ENCODE peak calls at places on chromosomes 7 and 10, in six cellular contexts. One of them, this sample, is unnamed.

GRCh38 chr10:18008989-18009388 is 57.3 kb downstream of the SLC39A12 start:
- DNase-seq in BE2C: no peak
- DNase-seq in body of pancreas: no peak
- DNase-seq in upper lobe of right lung: no peak
- DNase-seq in neural progenitor cell: no peak
- DNase-seq in mammary epithelial cell: no peak
- DNase-seq in this sample: no peak

GRCh38 chr7:155998328-155998691 is 186.0 kb upstream of the SHH start:
- DNase-seq in upper lobe of right lung: peak; percentile 55
- DNase-seq in mammary epithelial cell: no peak
- DNase-seq in BE2C: no peak
- DNase-seq in neural progenitor cell: no peak
- DNase-seq in body of pancreas: no peak
- DNase-seq in this sample: peak; percentile 27

GRCh38 chr7:2477447-2478386 is 1.5 kb upstream of the GRIFIN start:
- DNase-seq in body of pancreas: peak; percentile 68
- DNase-seq in mammary epithelial cell: peak; percentile 35
- DNase-seq in upper lobe of right lung: peak; percentile 85
- DNase-seq in neural progenitor cell: peak; percentile 88
- DNase-seq in BE2C: peak; percentile 86
- DNase-seq in this sample: peak; percentile 20

GRCh38 chr10:95183451-95184230 is 10.4 kb upstream of the ACSM6 start:
- DNase-seq in BE2C: peak; percentile 89
- DNase-seq in upper lobe of right lung: peak; percentile 96
- DNase-seq in body of pancreas: peak; percentile 91
- DNase-seq in neural progenitor cell: peak; percentile 94
- DNase-seq in mammary epithelial cell: peak; percentile 70
- DNase-seq in this sample: peak; percentile 59

GRCh38 chr10:80443531-80443974 is 10.6 kb upstream of the TSPAN14 start:
- DNase-seq in upper lobe of right lung: no peak
- DNase-seq in neural progenitor cell: no peak
- DNase-seq in body of pancreas: peak; percentile 60
- DNase-seq in BE2C: peak; percentile 58
- DNase-seq in mammary epithelial cell: no peak
- DNase-seq in this sample: no peak

GRCh38 chr10:74000892-74001669 is 3.2 kb downstream of the VCL start:
- DNase-seq in mammary epithelial cell: no peak
- DNase-seq in body of pancreas: no peak
- DNase-seq in neural progenitor cell: no peak
- DNase-seq in upper lobe of right lung: no peak
- DNase-seq in BE2C: no peak
- DNase-seq in this sample: no peak

GRCh38 chr10:77333610-77334340 is 303.8 kb downstream of the KCNMA1 start:
- DNase-seq in BE2C: no peak
- DNase-seq in neural progenitor cell: no peak
- DNase-seq in mammary epithelial cell: no peak
- DNase-seq in upper lobe of right lung: no peak
- DNase-seq in body of pancreas: peak; percentile 75
- DNase-seq in this sample: peak; percentile 31

GRCh38 chr7:1256621-1257020 is 23.9 kb downstream of the UNCX start:
- DNase-seq in body of pancreas: no peak
- DNase-seq in neural progenitor cell: no peak
- DNase-seq in mammary epithelial cell: no peak
- DNase-seq in upper lobe of right lung: no peak
- DNase-seq in BE2C: no peak
- DNase-seq in this sample: no peak

GRCh38 chr7:1121886-1122831 is 34.2 kb downstream of the GPER1 start:
- DNase-seq in mammary epithelial cell: no peak
- DNase-seq in BE2C: no peak
- DNase-seq in neural progenitor cell: no peak
- DNase-seq in body of pancreas: no peak
- DNase-seq in upper lobe of right lung: peak; percentile 46
- DNase-seq in this sample: no peak

GRCh38 chr10:119306514-119306951 is 99.2 kb downstream of the GRK5 start:
- DNase-seq in upper lobe of right lung: no peak
- DNase-seq in mammary epithelial cell: no peak
- DNase-seq in body of pancreas: no peak
- DNase-seq in BE2C: no peak
- DNase-seq in neural progenitor cell: no peak
- DNase-seq in this sample: peak; percentile 60

GRCh38 chr7:16345979-16346958 is 75.1 kb downstream of the CRPPA start:
- DNase-seq in upper lobe of right lung: no peak
- DNase-seq in mammary epithelial cell: peak; percentile 80
- DNase-seq in body of pancreas: no peak
- DNase-seq in neural progenitor cell: no peak
- DNase-seq in BE2C: no peak
- DNase-seq in this sample: peak; percentile 82

GRCh38 chr7:94258856-94259255 is 135.8 kb upstream of the COL1A2 start:
- DNase-seq in neural progenitor cell: peak; percentile 35
- DNase-seq in upper lobe of right lung: no peak
- DNase-seq in mammary epithelial cell: no peak
- DNase-seq in body of pancreas: no peak
- DNase-seq in BE2C: no peak
- DNase-seq in this sample: no peak

GRCh38 chr10:29067161-29067560 is 221.7 kb upstream of the LYZL1 start:
- DNase-seq in upper lobe of right lung: no peak
- DNase-seq in neural progenitor cell: no peak
- DNase-seq in mammary epithelial cell: peak; percentile 49
- DNase-seq in BE2C: no peak
- DNase-seq in body of pancreas: no peak
- DNase-seq in this sample: peak; percentile 86

GRCh38 chr10:101536800-101537199 is 51.3 kb downstream of the POLL start:
- DNase-seq in mammary epithelial cell: peak; percentile 18
- DNase-seq in BE2C: no peak
- DNase-seq in body of pancreas: no peak
- DNase-seq in upper lobe of right lung: no peak
- DNase-seq in neural progenitor cell: peak; percentile 73
- DNase-seq in this sample: peak; percentile 48

GRCh38 chr10:50932113-50932512 is 46.7 kb upstream of the A1CF start:
- DNase-seq in BE2C: no peak
- DNase-seq in upper lobe of right lung: no peak
- DNase-seq in neural progenitor cell: no peak
- DNase-seq in body of pancreas: peak; percentile 57
- DNase-seq in mammary epithelial cell: no peak
- DNase-seq in this sample: no peak

GRCh38 chr10:80473692-80474596 is 19.8 kb downstream of the TSPAN14 start:
- DNase-seq in body of pancreas: no peak
- DNase-seq in upper lobe of right lung: no peak
- DNase-seq in mammary epithelial cell: peak; percentile 88
- DNase-seq in BE2C: no peak
- DNase-seq in neural progenitor cell: no peak
- DNase-seq in this sample: peak; percentile 87

GRCh38 chr7:83410989-83411591 is 237.8 kb downstream of the SEMA3E start:
- DNase-seq in upper lobe of right lung: no peak
- DNase-seq in BE2C: peak; percentile 55
- DNase-seq in mammary epithelial cell: peak; percentile 9
- DNase-seq in body of pancreas: peak; percentile 46
- DNase-seq in neural progenitor cell: peak; percentile 74
- DNase-seq in this sample: peak; percentile 53

GRCh38 chr7:122199171-122199570 is 55.1 kb upstream of the AASS start:
- DNase-seq in body of pancreas: peak; percentile 57
- DNase-seq in mammary epithelial cell: peak; percentile 34
- DNase-seq in neural progenitor cell: no peak
- DNase-seq in upper lobe of right lung: no peak
- DNase-seq in BE2C: no peak
- DNase-seq in this sample: peak; percentile 80

GRCh38 chr10:91590142-91590903 is 42.5 kb downstream of the PPP1R3C start:
- DNase-seq in BE2C: no peak
- DNase-seq in neural progenitor cell: no peak
- DNase-seq in mammary epithelial cell: peak; percentile 39
- DNase-seq in upper lobe of right lung: no peak
- DNase-seq in body of pancreas: peak; percentile 69
- DNase-seq in this sample: peak; percentile 66

GRCh38 chr7:92159-92767 is 100.1 kb upstream of the FAM20C start:
- DNase-seq in neural progenitor cell: peak; percentile 84
- DNase-seq in upper lobe of right lung: no peak
- DNase-seq in mammary epithelial cell: no peak
- DNase-seq in body of pancreas: no peak
- DNase-seq in BE2C: no peak
- DNase-seq in this sample: no peak

GRCh38 chr7:47501406-47501805 is 80.5 kb downstream of the TNS3 start:
- DNase-seq in mammary epithelial cell: no peak
- DNase-seq in body of pancreas: no peak
- DNase-seq in BE2C: no peak
- DNase-seq in neural progenitor cell: no peak
- DNase-seq in upper lobe of right lung: no peak
- DNase-seq in this sample: peak; percentile 59

GRCh38 chr7:71535616-71536015 is 403.7 kb downstream of the GALNT17 start:
- DNase-seq in BE2C: no peak
- DNase-seq in upper lobe of right lung: no peak
- DNase-seq in neural progenitor cell: no peak
- DNase-seq in body of pancreas: no peak
- DNase-seq in mammary epithelial cell: no peak
- DNase-seq in this sample: no peak

GRCh38 chr10:51092402-51092801 is 18.1 kb downstream of the PRKG1 start:
- DNase-seq in mammary epithelial cell: no peak
- DNase-seq in upper lobe of right lung: no peak
- DNase-seq in BE2C: peak; percentile 6
- DNase-seq in neural progenitor cell: no peak
- DNase-seq in body of pancreas: peak; percentile 57
- DNase-seq in this sample: peak; percentile 17

GRCh38 chr7:100396421-100396982 is 23.2 kb downstream of the PILRA start:
- DNase-seq in mammary epithelial cell: no peak
- DNase-seq in body of pancreas: no peak
- DNase-seq in upper lobe of right lung: no peak
- DNase-seq in BE2C: no peak
- DNase-seq in neural progenitor cell: no peak
- DNase-seq in this sample: no peak

GRCh38 chr10:125450218-125450617 is 232.7 kb downstream of the TEX36 start:
- DNase-seq in upper lobe of right lung: no peak
- DNase-seq in BE2C: no peak
- DNase-seq in mammary epithelial cell: no peak
- DNase-seq in neural progenitor cell: no peak
- DNase-seq in body of pancreas: no peak
- DNase-seq in this sample: no peak

GRCh38 chr10:125449571-125449970 is 233.4 kb downstream of the TEX36 start:
- DNase-seq in upper lobe of right lung: no peak
- DNase-seq in body of pancreas: no peak
- DNase-seq in mammary epithelial cell: no peak
- DNase-seq in neural progenitor cell: no peak
- DNase-seq in BE2C: no peak
- DNase-seq in this sample: no peak

GRCh38 chr10:125444790-125445189 is 238.2 kb downstream of the TEX36 start:
- DNase-seq in upper lobe of right lung: no peak
- DNase-seq in neural progenitor cell: no peak
- DNase-seq in BE2C: no peak
- DNase-seq in mammary epithelial cell: no peak
- DNase-seq in body of pancreas: no peak
- DNase-seq in this sample: no peak

GRCh38 chr10:125451319-125451718 is 231.6 kb downstream of the TEX36 start:
- DNase-seq in neural progenitor cell: no peak
- DNase-seq in upper lobe of right lung: no peak
- DNase-seq in body of pancreas: no peak
- DNase-seq in mammary epithelial cell: no peak
- DNase-seq in BE2C: no peak
- DNase-seq in this sample: no peak

DNA sequence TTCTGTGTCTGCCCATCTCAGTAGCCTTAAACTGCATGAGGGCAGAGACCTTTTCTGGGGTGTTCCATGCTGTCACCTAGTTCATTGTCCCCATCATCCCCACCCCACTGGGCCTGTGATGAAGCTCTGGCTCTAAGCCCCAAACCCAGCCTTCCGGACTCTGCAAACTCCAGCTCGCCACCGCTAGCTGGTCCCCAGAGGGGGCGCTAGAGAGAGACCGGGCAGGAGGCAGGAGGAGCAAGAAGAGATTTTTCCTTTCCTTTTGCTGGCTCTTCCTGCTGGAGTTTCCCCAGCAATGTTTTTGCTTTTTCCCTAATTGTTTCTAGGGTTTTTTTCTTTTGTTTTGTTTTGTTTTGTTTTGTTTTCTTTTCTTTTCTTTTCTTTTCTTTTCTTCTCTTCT is 234.4 kb downstream of the TEX36 start:
- DNase-seq in mammary epithelial cell: peak; percentile 5
- DNase-seq in neural progenitor cell: peak; percentile 70
- DNase-seq in body of pancreas: peak; percentile 26
- DNase-seq in BE2C: peak; percentile 54
- DNase-seq in upper lobe of right lung: no peak
- DNase-seq in this sample: peak; percentile 18
- TF ChIP-seq CTCF in mammary epithelial cell: peak; percentile 68
- TF ChIP-seq CTCF in neural progenitor cell: peak; percentile 73
- TF ChIP-seq CTCF in body of pancreas: peak; percentile 29
- TF ChIP-seq CTCF in BE2C: peak; percentile 57
- TF ChIP-seq CTCF in upper lobe of right lung: peak; percentile 13
- TF ChIP-seq CTCF in this sample: peak; percentile 64

DNA sequence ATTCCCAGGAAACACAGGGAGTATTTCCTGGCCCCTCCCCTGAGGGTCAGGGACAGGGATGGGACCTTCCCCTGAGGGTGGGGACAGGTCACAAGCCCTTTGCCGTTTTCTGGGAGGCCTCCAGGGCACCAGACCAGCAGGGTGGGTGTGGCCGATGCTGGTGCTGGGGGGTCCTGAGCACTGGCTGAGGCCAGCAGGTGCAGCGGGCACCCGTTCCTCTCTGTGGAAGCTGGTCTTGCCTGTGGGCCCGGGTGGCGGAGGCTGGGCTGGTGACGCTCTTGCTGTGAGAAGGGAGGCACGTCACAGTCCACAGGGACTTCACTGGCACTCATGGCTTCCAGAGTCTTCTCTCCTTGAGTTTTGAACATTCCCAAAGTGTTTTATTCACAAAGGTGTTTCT is 44.2 kb upstream of the CFAP46 start:
- DNase-seq in BE2C: no peak
- DNase-seq in mammary epithelial cell: no peak
- DNase-seq in neural progenitor cell: no peak
- DNase-seq in upper lobe of right lung: peak; percentile 58
- DNase-seq in body of pancreas: no peak
- DNase-seq in this sample: no peak
- H3K4me3 ChIP-seq in BE2C: no peak overlapping the region
- H3K4me3 ChIP-seq in mammary epithelial cell: no peak overlapping the region
- H3K4me3 ChIP-seq in neural progenitor cell: no peak overlapping the region
- H3K4me3 ChIP-seq in upper lobe of right lung: no peak overlapping the region
- H3K4me3 ChIP-seq in body of pancreas: no peak overlapping the region
- H3K4me3 ChIP-seq in this sample: no peak overlapping the region

GRCh38 chr7:157596026-157596425 is 259.2 kb downstream of the DNAJB6 start:
- DNase-seq in body of pancreas: no peak
- DNase-seq in BE2C: no peak
- DNase-seq in upper lobe of right lung: no peak
- DNase-seq in mammary epithelial cell: no peak
- DNase-seq in neural progenitor cell: no peak
- DNase-seq in this sample: no peak
- H3K27me3 ChIP-seq in body of pancreas: no peaks in the 10 kb centered on the region
- H3K27me3 ChIP-seq in BE2C: no peaks in the 10 kb centered on the region
- H3K27me3 ChIP-seq in upper lobe of right lung: no peaks in the 10 kb centered on the region
- H3K27me3 ChIP-seq in mammary epithelial cell: no peaks in the 10 kb centered on the region
- H3K27me3 ChIP-seq in neural progenitor cell: peaks cover 97% of the 10 kb centered on the region
- H3K27me3 ChIP-seq in this sample: no peaks in the 10 kb centered on the region

DNA sequence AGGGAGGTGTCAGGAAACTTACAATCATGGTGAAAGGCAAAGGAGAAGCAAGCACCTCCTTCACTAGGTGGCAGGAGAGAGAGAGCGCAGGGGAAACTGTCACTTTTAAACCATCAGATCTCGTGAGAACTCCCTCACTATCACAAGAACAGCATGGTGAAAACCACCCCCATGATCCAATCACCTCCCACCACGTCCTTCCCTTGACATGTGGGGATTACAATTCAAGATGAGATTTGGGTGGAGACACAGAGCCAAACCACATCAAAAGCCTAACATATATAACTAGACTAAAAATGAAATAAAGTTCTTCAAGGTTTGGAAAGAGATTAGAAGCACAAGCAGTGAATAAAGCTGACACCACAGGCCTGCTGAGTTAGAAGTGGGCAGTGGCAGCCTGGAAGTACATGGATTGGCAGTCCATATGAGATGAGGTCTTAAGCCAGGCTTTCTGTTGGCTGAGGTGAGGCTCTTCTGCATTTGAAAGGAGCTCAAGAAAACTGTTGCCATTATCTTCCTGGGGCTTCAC is 96.4 kb upstream of the MDFIC start:
- DNase-seq in mammary epithelial cell: no peak
- DNase-seq in BE2C: no peak
- DNase-seq in body of pancreas: no peak
- DNase-seq in upper lobe of right lung: no peak
- DNase-seq in neural progenitor cell: peak; percentile 20
- DNase-seq in this sample: no peak
- TF ChIP-seq CTCF in mammary epithelial cell: no peak
- TF ChIP-seq CTCF in BE2C: no peak
- TF ChIP-seq CTCF in body of pancreas: no peak
- TF ChIP-seq CTCF in upper lobe of right lung: no peak
- TF ChIP-seq CTCF in neural progenitor cell: peak; percentile 38
- TF ChIP-seq CTCF in this sample: no peak

This sample was measured in bronchial epithelial cell.